ENCODE peak calls at places on chromosomes 2 and 18, in seven cellular contexts. N is 8988T; F is central memory CD4-positive, alpha-beta T cell; I is sciatic nerve; S is NCI-H510A treated with DMSO at 0.1 percent for 48 hours; Z is NCI-H748 treated with DMSO at 0.1 percent for 48 hours; R is left ventricle myocardium superior. W is an unnamed sample.

GRCh38 chr2:38075436-38076249 is at the start of gene CYP1B1:
- DNase-seq in N (peak; percentile 77), F (no peak), I (no peak), S (peak; percentile 76), Z (no peak), R (peak; percentile 59), W (no peak)

GRCh38 chr2:69385443-69386151 is 1.4 kb downstream of the GFPT1 start:
- DNase-seq in N (no peak), F (no peak), I (no peak), S (no peak), Z (no peak), R (no peak), W (no peak)

GRCh38 chr2:237486334-237486818 is 675 bp upstream of the MLPH start:
- DNase-seq in N (no peak), F (no peak), I (no peak), S (peak; percentile 17), Z (no peak), R (no peak), W (no peak)

GRCh38 chr2:30487603-30488002 is 40.6 kb downstream of the LCLAT1 start:
- DNase-seq in N (no peak), F (no peak), I (no peak), S (peak; percentile 86), Z (no peak), R (no peak), W (no peak)

GRCh38 chr2:163774862-163775261 is 39.1 kb upstream of the FIGN start:
- DNase-seq in N (peak; percentile 30), F (no peak), I (no peak), S (no peak), Z (no peak), R (no peak), W (no peak)

GRCh38 chr2:170744248-170745002 is 25.8 kb upstream of the ERICH2 start:
- DNase-seq in N (no peak), F (no peak), I (no peak), S (peak; percentile 91), Z (no peak), R (no peak), W (no peak)

GRCh38 chr2:149648282-149649030 is 60.9 kb upstream of the MMADHC start:
- DNase-seq in N (peak; percentile 6), F (no peak), I (no peak), S (no peak), Z (no peak), R (peak; percentile 27), W (no peak)

GRCh38 chr2:134148843-134149472 is 104.9 kb upstream of the MGAT5 start:
- DNase-seq in N (no peak), F (no peak), I (no peak), S (no peak), Z (no peak), R (no peak), W (no peak)

GRCh38 chr18:23067236-23067635 is 68.0 kb upstream of the CABLES1 start:
- DNase-seq in N (no peak), F (no peak), I (no peak), S (no peak), Z (no peak), R (no peak), W (peak; percentile 44)

GRCh38 chr2:202717598-202718310 is 83.0 kb downstream of the FAM117B start:
- DNase-seq in N (no peak), F (no peak), I (no peak), S (no peak), Z (no peak), R (no peak), W (no peak)

GRCh38 chr2:191321861-191322662 is 76.9 kb downstream of the MYO1B start:
- DNase-seq in N (no peak), F (peak; percentile 15), I (no peak), S (no peak), Z (no peak), R (no peak), W (peak; percentile 65)

GRCh38 chr18:12855886-12856285 is 28.2 kb downstream of the PTPN2 start:
- DNase-seq in N (no peak), F (no peak), I (no peak), S (no peak), Z (no peak), R (no peak), W (no peak)

GRCh38 chr2:237501892-237502513 is 15.0 kb downstream of the MLPH start:
- DNase-seq in N (no peak), F (no peak), I (no peak), S (no peak), Z (no peak), R (no peak), W (no peak)

GRCh38 chr2:126798276-126799140 is 100.2 kb upstream of the TEX51 start:
- DNase-seq in N (no peak), F (no peak), I (no peak), S (no peak), Z (no peak), R (no peak), W (no peak)

GRCh38 chr2:224922142-224922727 is 120.0 kb downstream of the DOCK10 start:
- DNase-seq in N (no peak), F (no peak), I (no peak), S (no peak), Z (no peak), R (no peak), W (no peak)

GRCh38 chr2:197803033-197803444 is 1.4 kb upstream of the PLCL1 start:
- DNase-seq in N (no peak), F (peak; percentile 46), I (no peak), S (peak; percentile 60), Z (peak; percentile 34), R (no peak), W (peak; percentile 68)

GRCh38 chr2:128797937-128798336 is 479.3 kb upstream of the HS6ST1 start:
- DNase-seq in N (no peak), F (no peak), I (no peak), S (no peak), Z (no peak), R (no peak), W (no peak)

GRCh38 chr2:37892436-37893114 is 32.5 kb upstream of the RMDN2 start:
- DNase-seq in N (no peak), F (peak; percentile 42), I (no peak), S (no peak), Z (no peak), R (no peak), W (peak; percentile 67)

GRCh38 chr18:10579079-10579867 is 53.4 kb downstream of the NAPG start:
- DNase-seq in N (no peak), F (no peak), I (no peak), S (no peak), Z (no peak), R (no peak), W (no peak)

GRCh38 chr2:209476367-209477191 is 52.7 kb downstream of the MAP2 start:
- DNase-seq in N (no peak), F (no peak), I (no peak), S (peak; percentile 21), Z (peak; percentile 97), R (no peak), W (no peak)

GRCh38 chr2:65955259-65955658 is 479.7 kb upstream of the MEIS1 start:
- DNase-seq in N (no peak), F (no peak), I (no peak), S (no peak), Z (no peak), R (no peak), W (no peak)

GRCh38 chr2:12990523-12990922 is 273.8 kb downstream of the TRIB2 start:
- DNase-seq in N (no peak), F (no peak), I (no peak), S (no peak), Z (no peak), R (no peak), W (no peak)

GRCh38 chr2:15205562-15205961 is 355.6 kb downstream of the NBAS start:
- DNase-seq in N (no peak), F (no peak), I (no peak), S (no peak), Z (no peak), R (no peak), W (no peak)

GRCh38 chr18:29749699-29750098 is 1292.8 kb downstream of the DSC3 start:
- DNase-seq in N (no peak), F (no peak), I (no peak), S (no peak), Z (no peak), R (no peak), W (no peak)

GRCh38 chr2:149410701-149411484 is 80.5 kb downstream of the LYPD6 start:
- DNase-seq in N (no peak), F (no peak), I (no peak), S (no peak), Z (no peak), R (no peak), W (no peak)

GRCh38 chr2:241154915-241155314 is 4.6 kb downstream of the PPP1R7 start:
- DNase-seq in N (no peak), F (no peak), I (no peak), S (no peak), Z (no peak), R (no peak), W (no peak)

GRCh38 chr2:235300368-235301201 is 193.3 kb upstream of the AGAP1 start:
- DNase-seq in N (no peak), F (no peak), I (no peak), S (peak; percentile 8), Z (no peak), R (peak; percentile 51), W (no peak)

GRCh38 chr2:147149589-147150245 is 695.1 kb upstream of the ACVR2A start:
- DNase-seq in N (no peak), F (no peak), I (no peak), S (no peak), Z (no peak), R (no peak), W (no peak)

GRCh38 chr2:216930716-216931115 is 70.9 kb upstream of the TNP1 start:
- DNase-seq in N (no peak), F (no peak), I (no peak), S (no peak), Z (no peak), R (no peak), W (no peak)

GRCh38 chr18:58525928-58526424 is 102.9 kb downstream of the ALPK2 start:
- DNase-seq in N (no peak), F (no peak), I (no peak), S (no peak), Z (no peak), R (no peak), W (no peak)

GRCh38 chr2:11761259-11761658 is 14.8 kb downstream of the LPIN1 start:
- DNase-seq in N (no peak), F (no peak), I (no peak), S (no peak), Z (no peak), R (no peak), W (no peak)

GRCh38 chr2:74947703-74948102 is 10.7 kb upstream of the POLE4 start:
- DNase-seq in N (no peak), F (no peak), I (no peak), S (no peak), Z (no peak), R (no peak), W (no peak)

GRCh38 chr2:128611421-128612320 is 293.0 kb upstream of the HS6ST1 start:
- DNase-seq in N (no peak), F (no peak), I (no peak), S (no peak), Z (no peak), R (no peak), W (no peak)

GRCh38 chr2:42928692-42929576 is 136.6 kb upstream of the HAAO start:
- DNase-seq in N (peak; percentile 68), F (no peak), I (no peak), S (no peak), Z (peak; percentile 10), R (no peak), W (no peak)

GRCh38 chr2:227503433-227504406 is 31.8 kb downstream of the AGFG1 start:
- DNase-seq in N (no peak), F (no peak), I (no peak), S (no peak), Z (no peak), R (no peak), W (no peak)

GRCh38 chr2:219041252-219041651 is at the start of gene CFAP65:
- DNase-seq in N (no peak), F (no peak), I (no peak), S (peak; percentile 44), Z (peak; percentile 41), R (no peak), W (peak; percentile 32)

GRCh38 chr2:72961853-72962468 is 44.6 kb downstream of the EMX1 start:
- DNase-seq in N (no peak), F (no peak), I (no peak), S (no peak), Z (no peak), R (no peak), W (no peak)

W was measured in Jurkat, Clone E6-1.